ENCODE peak calls at places on chromosomes 11 and 22, in five cellular contexts. M is GM23248, G is hepatocyte, T is PC-3, Y is OCI-LY7. Z is an unnamed sample.

GRCh38 chr22:31577711-31578110 is 81.4 kb downstream of the SFI1 start:
- DNase-seq in M (no peak), G (no peak), T (no peak), Y (no peak), Z (no peak)

GRCh38 chr22:23790819-23791736 is 4.3 kb downstream of the SMARCB1 start:
- DNase-seq in M (peak), G (peak), T (no peak), Y (no peak), Z (no peak)

GRCh38 chr11:11620251-11620965 is 1.4 kb downstream of the GALNT18 start:
- DNase-seq in M (peak), G (peak), T (peak), Y (no peak), Z (peak)

GRCh38 chr11:67732045-67732787 is 57.8 kb upstream of the ALDH3B2 start:
- DNase-seq in M (peak), G (peak), T (peak), Y (peak), Z (peak)

GRCh38 chr22:41917906-41918791 is 3.3 kb upstream of the SHISA8 start:
- DNase-seq in M (peak), G (no peak), T (peak), Y (peak), Z (no peak)

GRCh38 chr22:18906896-18907295 is 776 bp downstream of the DGCR6 start:
- DNase-seq in M (no peak), G (no peak), T (no peak), Y (no peak), Z (no peak)

GRCh38 chr11:108221401-108221800 is 1.0 kb downstream of the NPAT start:
- DNase-seq in M (peak), G (no peak), T (peak), Y (peak), Z (peak)

GRCh38 chr11:64743591-64744543 is at the start of gene RASGRP2:
- DNase-seq in M (peak), G (peak), T (peak), Y (peak), Z (peak)

GRCh38 chr11:67611165-67611564 is 4.4 kb downstream of the NDUFV1 start:
- DNase-seq in M (no peak), G (no peak), T (no peak), Y (no peak), Z (no peak)

GRCh38 chr11:116725434-116726221 is 47.2 kb downstream of the BUD13 start:
- DNase-seq in M (peak), G (no peak), T (no peak), Y (no peak), Z (peak)

GRCh38 chr11:60985991-60986915 is 14.8 kb downstream of the CD6 start:
- DNase-seq in M (peak), G (no peak), T (peak), Y (peak), Z (no peak)

GRCh38 chr22:39292561-39293074 is 26.8 kb downstream of the RPL3 start:
- DNase-seq in M (peak), G (peak), T (peak), Y (no peak), Z (peak)

GRCh38 chr11:57386178-57386945 is 4.1 kb downstream of the PRG2 start:
- DNase-seq in M (no peak), G (no peak), T (no peak), Y (no peak), Z (no peak)

GRCh38 chr11:74683279-74683871 is 47.9 kb downstream of the CHRDL2 start:
- DNase-seq in M (peak), G (peak), T (no peak), Y (no peak), Z (peak)

GRCh38 chr22:30922151-30922611 is 46.4 kb downstream of the MORC2 start:
- DNase-seq in M (peak), G (no peak), T (no peak), Y (peak), Z (peak)

GRCh38 chr11:2256293-2256913 is 14.0 kb downstream of the ASCL2 start:
- DNase-seq in M (no peak), G (peak), T (no peak), Y (no peak), Z (no peak)

GRCh38 chr11:8247312-8247711 is 16.4 kb downstream of the LMO1 start:
- DNase-seq in M (peak), G (no peak), T (peak), Y (no peak), Z (no peak)

GRCh38 chr11:105071060-105071732 is 26.1 kb upstream of the CARD16 start:
- DNase-seq in M (no peak), G (no peak), T (no peak), Y (no peak), Z (no peak)

GRCh38 chr11:85665756-85666155 is 827 bp upstream of the CREBZF start:
- DNase-seq in M (no peak), G (peak), T (no peak), Y (no peak), Z (no peak)

GRCh38 chr11:86743223-86744118 is 56.9 kb upstream of the PRSS23 start:
- DNase-seq in M (peak), G (peak), T (peak), Y (no peak), Z (no peak)

GRCh38 chr11:76668362-76669155 is 2.0 kb downstream of the LRRC32 start:
- DNase-seq in M (no peak), G (no peak), T (no peak), Y (no peak), Z (no peak)

GRCh38 chr22:44738347-44738715 is 14.0 kb upstream of the ARHGAP8 start:
- DNase-seq in M (peak), G (peak), T (peak), Y (no peak), Z (no peak)

GRCh38 chr11:63609536-63609935 is 4.7 kb downstream of the PLAAT3 start:
- DNase-seq in M (no peak), G (no peak), T (no peak), Y (no peak), Z (no peak)

GRCh38 chr11:1153951-1154487 is 3.7 kb upstream of the MUC5AC start:
- DNase-seq in M (peak), G (peak), T (peak), Y (no peak), Z (no peak)

GRCh38 chr22:43186272-43187170 is at the start of gene TTLL12:
- DNase-seq in M (peak), G (peak), T (peak), Y (peak), Z (peak)

DNA sequence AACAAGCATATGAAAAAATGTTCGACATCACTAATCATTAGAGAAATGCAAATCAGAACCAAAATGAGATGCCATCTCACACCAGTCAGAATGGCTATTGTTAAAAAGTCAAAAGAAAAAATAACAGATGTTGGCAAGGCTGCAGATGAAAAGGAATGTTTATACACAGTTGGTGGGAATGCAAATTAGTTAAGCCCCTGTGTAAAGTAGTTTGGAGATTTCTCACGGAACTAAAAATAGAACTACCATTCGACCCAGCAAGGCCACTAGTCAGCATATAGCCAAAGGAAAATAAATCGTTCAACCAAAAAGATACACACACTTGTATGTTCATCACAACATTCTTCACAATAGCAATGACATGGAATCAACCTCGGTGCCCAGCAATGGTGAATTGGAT is 503.2 kb downstream of the OPCML start:
- DNase-seq in M (no peak), G (no peak), T (no peak), Y (no peak), Z (no peak)
- H3K4me3 ChIP-seq in M (no peak), G (no peak), T (no peak), Y (no peak), Z (no peak)

GRCh38 chr11:111382451-111382850 is 3.4 kb upstream of the POU2AF1 start:
- DNase-seq in M (no peak), G (no peak), T (no peak), Y (peak), Z (no peak)

GRCh38 chr11:111388431-111388830 is 9.4 kb upstream of the POU2AF1 start:
- DNase-seq in M (no peak), G (no peak), T (no peak), Y (no peak), Z (peak)

GRCh38 chr11:111387318-111387863 is 8.3 kb upstream of the POU2AF1 start:
- DNase-seq in M (no peak), G (no peak), T (no peak), Y (no peak), Z (no peak)

GRCh38 chr11:111386611-111387150 is 7.6 kb upstream of the POU2AF1 start:
- DNase-seq in M (no peak), G (no peak), T (no peak), Y (no peak), Z (no peak)

GRCh38 chr11:111384494-111384893 is 5.4 kb upstream of the POU2AF1 start:
- DNase-seq in M (peak), G (no peak), T (peak), Y (no peak), Z (no peak)
- TF ChIP-seq EZH2phosphoT487 in M (no peak), G (no peak), T (no peak), Y (no peak), Z (no peak)

DNA sequence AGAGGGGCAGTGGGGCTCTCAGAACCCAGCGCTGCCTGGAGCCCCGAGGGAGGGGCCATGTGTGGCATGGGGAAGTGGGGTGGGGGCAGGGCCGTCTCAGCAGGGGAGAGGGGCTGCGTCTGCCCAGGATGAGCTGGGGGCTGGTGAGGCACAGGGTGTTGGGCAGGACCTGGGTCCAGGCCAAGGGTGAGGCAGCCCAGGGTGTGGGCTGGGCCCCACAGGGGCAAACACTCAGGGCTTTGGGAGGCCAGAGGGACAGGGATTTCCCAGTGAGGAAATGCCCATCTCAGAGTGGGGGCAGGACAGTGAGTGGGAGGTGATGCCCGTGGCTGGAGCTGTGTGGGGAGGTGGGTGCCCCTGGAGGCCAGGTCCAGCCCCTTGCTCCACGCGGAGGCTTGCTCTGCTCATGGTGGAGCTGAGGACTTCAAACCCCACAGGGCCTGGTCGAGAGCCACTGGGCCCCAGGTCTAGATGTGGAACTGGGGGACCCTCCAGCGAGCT is 5.4 kb downstream of the PLXNB2 start:
- DNase-seq in M (peak), G (peak), T (peak), Y (no peak), Z (no peak)
- H3K4me3 ChIP-seq in M (no peak), G (no peak), T (no peak), Y (no peak), Z (no peak)

DNA sequence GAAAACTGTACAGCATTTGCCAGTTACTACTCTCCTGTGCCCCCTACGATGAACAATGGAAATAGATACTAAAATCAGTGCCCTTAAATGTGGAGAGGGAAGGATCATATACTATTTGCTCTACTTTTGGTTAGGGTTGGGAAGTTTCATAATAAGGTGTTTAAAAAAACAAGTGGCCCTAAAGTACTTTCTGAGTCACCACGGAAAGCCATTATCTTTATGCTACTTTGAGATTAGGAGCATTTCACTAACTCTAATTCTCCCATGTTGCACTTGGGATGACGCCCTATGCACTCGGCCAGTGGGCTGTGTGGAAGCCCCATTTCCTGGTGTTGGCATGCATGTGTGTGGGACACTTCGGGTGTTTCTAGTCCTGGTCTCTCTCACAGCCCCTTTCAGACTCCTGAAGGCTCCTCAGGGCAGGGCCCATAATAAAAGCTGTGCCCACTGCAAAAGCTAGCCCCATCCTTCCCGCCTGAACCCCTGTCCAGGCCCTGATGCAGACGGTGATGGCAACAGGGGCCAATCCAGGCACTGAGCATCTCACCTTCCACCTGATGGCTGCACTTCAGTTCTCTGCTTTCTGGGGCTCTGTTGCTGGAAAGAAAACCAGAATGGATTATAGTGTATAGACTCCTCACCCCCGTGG is 14.8 kb upstream of the FXYD2 start:
- DNase-seq in M (no peak), G (no peak), T (no peak), Y (no peak), Z (no peak)
- TF ChIP-seq EZH2phosphoT487 in M (no peak), G (no peak), T (no peak), Y (no peak), Z (no peak)

Z was measured in neural progenitor cell.